ENCODE peak calls at places on chromosomes 4 and X, in four cellular contexts. One of them, this sample, is unnamed.

GRCh38 chr4:2413821-2414610 is 4.4 kb downstream of the ZFYVE28 start:
- DNase-seq in sciatic nerve: no peak
- DNase-seq in aorta: peak
- DNase-seq in mesenchymal stem cell: peak
- DNase-seq in this sample: no peak

GRCh38 chr4:157075811-157076577 is at the start of gene GLRB:
- DNase-seq in mesenchymal stem cell: peak
- DNase-seq in aorta: peak
- DNase-seq in sciatic nerve: no peak
- DNase-seq in this sample: no peak

GRCh38 chr4:7103031-7103598 is 35.3 kb upstream of the GRPEL1 start:
- DNase-seq in aorta: peak
- DNase-seq in sciatic nerve: peak
- DNase-seq in mesenchymal stem cell: peak
- DNase-seq in this sample: no peak

GRCh38 chrX:1914606-1915365 is 299.9 kb downstream of the ASMT start:
- DNase-seq in mesenchymal stem cell: no peak
- DNase-seq in sciatic nerve: no peak
- DNase-seq in aorta: no peak
- DNase-seq in this sample: no peak

GRCh38 chr4:168993724-168994510 is 16.1 kb downstream of the CBR4 start:
- DNase-seq in mesenchymal stem cell: peak
- DNase-seq in aorta: no peak
- DNase-seq in sciatic nerve: no peak
- DNase-seq in this sample: no peak

GRCh38 chr4:123168812-123169211 is 227.8 kb upstream of the SPRY1 start:
- DNase-seq in sciatic nerve: no peak
- DNase-seq in mesenchymal stem cell: peak
- DNase-seq in aorta: no peak
- DNase-seq in this sample: no peak

GRCh38 chrX:12950851-12951589 is 23.9 kb upstream of the TMSB4X start:
- DNase-seq in mesenchymal stem cell: no peak
- DNase-seq in aorta: no peak
- DNase-seq in sciatic nerve: no peak
- DNase-seq in this sample: no peak

GRCh38 chr4:67436742-67437141 is 108.6 kb downstream of the CENPC start:
- DNase-seq in aorta: no peak
- DNase-seq in sciatic nerve: no peak
- DNase-seq in mesenchymal stem cell: peak
- DNase-seq in this sample: no peak

GRCh38 chrX:149497626-149498025 is 7.5 kb downstream of the IDS start:
- DNase-seq in mesenchymal stem cell: no peak
- DNase-seq in aorta: no peak
- DNase-seq in sciatic nerve: no peak
- DNase-seq in this sample: no peak

GRCh38 chr4:152401424-152401823 is 134.5 kb downstream of the FBXW7 start:
- DNase-seq in aorta: no peak
- DNase-seq in sciatic nerve: no peak
- DNase-seq in mesenchymal stem cell: no peak
- DNase-seq in this sample: no peak

GRCh38 chr4:123325241-123325681 is 71.3 kb upstream of the SPRY1 start:
- DNase-seq in mesenchymal stem cell: no peak
- DNase-seq in aorta: no peak
- DNase-seq in sciatic nerve: no peak
- DNase-seq in this sample: no peak

GRCh38 chrX:94401426-94401825 is 727.4 kb downstream of the FAM133A start:
- DNase-seq in aorta: no peak
- DNase-seq in mesenchymal stem cell: no peak
- DNase-seq in sciatic nerve: no peak
- DNase-seq in this sample: no peak

GRCh38 chrX:30141966-30142365 is 73.4 kb upstream of the MAGEB2 start:
- DNase-seq in sciatic nerve: no peak
- DNase-seq in mesenchymal stem cell: peak
- DNase-seq in aorta: no peak
- DNase-seq in this sample: no peak

GRCh38 chrX:129655547-129656248 is 942 bp upstream of the APLN start:
- DNase-seq in mesenchymal stem cell: peak
- DNase-seq in sciatic nerve: peak
- DNase-seq in aorta: no peak
- DNase-seq in this sample: no peak

GRCh38 chr4:118955515-118955914 is 66.9 kb downstream of the SYNPO2 start:
- DNase-seq in mesenchymal stem cell: no peak
- DNase-seq in aorta: no peak
- DNase-seq in sciatic nerve: no peak
- DNase-seq in this sample: no peak

GRCh38 chr4:67083496-67083895 is 461.8 kb downstream of the CENPC start:
- DNase-seq in sciatic nerve: no peak
- DNase-seq in aorta: no peak
- DNase-seq in mesenchymal stem cell: no peak
- DNase-seq in this sample: no peak

GRCh38 chrX:42951747-42952146 is 173.8 kb upstream of the PPP1R2C start:
- DNase-seq in sciatic nerve: no peak
- DNase-seq in aorta: no peak
- DNase-seq in mesenchymal stem cell: no peak
- DNase-seq in this sample: no peak

GRCh38 chr4:76531597-76531996 is 96.6 kb downstream of the SHROOM3 start:
- DNase-seq in sciatic nerve: no peak
- DNase-seq in mesenchymal stem cell: no peak
- DNase-seq in aorta: no peak
- DNase-seq in this sample: no peak

GRCh38 chr4:121597346-121597934 is 99.3 kb downstream of the ANXA5 start:
- DNase-seq in mesenchymal stem cell: no peak
- DNase-seq in sciatic nerve: no peak
- DNase-seq in aorta: no peak
- DNase-seq in this sample: no peak

GRCh38 chrX:106954041-106954440 is 33.8 kb downstream of the CLDN2 start:
- DNase-seq in aorta: no peak
- DNase-seq in mesenchymal stem cell: no peak
- DNase-seq in sciatic nerve: no peak
- DNase-seq in this sample: no peak

GRCh38 chr4:172858731-172859230 is 309.8 kb upstream of the GALNT7 start:
- DNase-seq in mesenchymal stem cell: no peak
- DNase-seq in sciatic nerve: no peak
- DNase-seq in aorta: no peak
- DNase-seq in this sample: no peak

GRCh38 chrX:75327607-75328006 is 53.7 kb downstream of the UPRT start:
- DNase-seq in mesenchymal stem cell: no peak
- DNase-seq in sciatic nerve: no peak
- DNase-seq in aorta: no peak
- DNase-seq in this sample: no peak

GRCh38 chr4:182711211-182711610 is 206.0 kb downstream of the DCTD start:
- DNase-seq in mesenchymal stem cell: no peak
- DNase-seq in aorta: no peak
- DNase-seq in sciatic nerve: no peak
- DNase-seq in this sample: no peak

GRCh38 chrX:13196778-13197177 is 123.1 kb downstream of the ATXN3L start:
- DNase-seq in mesenchymal stem cell: no peak
- DNase-seq in aorta: no peak
- DNase-seq in sciatic nerve: no peak
- DNase-seq in this sample: no peak

GRCh38 chrX:37047776-37048175 is 39.6 kb downstream of the FAM47C start:
- DNase-seq in sciatic nerve: no peak
- DNase-seq in mesenchymal stem cell: no peak
- DNase-seq in aorta: no peak
- DNase-seq in this sample: no peak

GRCh38 chr4:100317032-100317864 is 127.0 kb upstream of the DDIT4L start:
- DNase-seq in aorta: no peak
- DNase-seq in sciatic nerve: no peak
- DNase-seq in mesenchymal stem cell: no peak
- DNase-seq in this sample: no peak

GRCh38 chr4:108450236-108450898 is 170.0 kb upstream of the RPL34 start:
- DNase-seq in sciatic nerve: no peak
- DNase-seq in aorta: no peak
- DNase-seq in mesenchymal stem cell: no peak
- DNase-seq in this sample: no peak

GRCh38 chrX:13658602-13659001 is 5.7 kb downstream of the TCEANC start:
- DNase-seq in sciatic nerve: no peak
- DNase-seq in aorta: no peak
- DNase-seq in mesenchymal stem cell: peak
- DNase-seq in this sample: no peak

GRCh38 chr4:52635130-52635529 is 24.0 kb downstream of the USP46 start:
- DNase-seq in aorta: no peak
- DNase-seq in mesenchymal stem cell: peak
- DNase-seq in sciatic nerve: no peak
- DNase-seq in this sample: no peak

GRCh38 chr4:1056671-1057402 is 45.4 kb downstream of the FGFRL1 start:
- DNase-seq in aorta: no peak
- DNase-seq in mesenchymal stem cell: no peak
- DNase-seq in sciatic nerve: peak
- DNase-seq in this sample: no peak